ENCODE peak calls at places on chromosomes 4 and X, in four cellular contexts. W is PC-9, O is fibroblast of lung, L is left ventricle myocardium inferior. V is an unnamed sample. For H3K36me3, the result is how much of the 10 kb centered on the place peaks cover.

GRCh38 chr4:165909947-165910346 is 36.9 kb downstream of the TLL1 start:
- DNase-seq in W (no peak), O (no peak), L (no peak), V (no peak)

GRCh38 chrX:132984058-132984650 is 25.7 kb upstream of the HS6ST2 start:
- DNase-seq in W (no peak), O (no peak), L (no peak), V (no peak)

GRCh38 chr4:77156912-77157858 is at the start of gene CCNG2:
- DNase-seq in W (peak), O (peak), L (peak), V (no peak)

GRCh38 chrX:121949041-121949760 is 901.8 kb downstream of the GLUD2 start:
- DNase-seq in W (no peak), O (no peak), L (no peak), V (no peak)

GRCh38 chrX:1534321-1535168 is 2.4 kb downstream of the P2RY8 start:
- DNase-seq in W (no peak), O (no peak), L (no peak), V (no peak)

GRCh38 chr4:120082286-120082685 is 15.6 kb upstream of the MAD2L1 start:
- DNase-seq in W (no peak), O (no peak), L (no peak), V (no peak)

GRCh38 chr4:84985952-84986351 is 19.5 kb upstream of the WDFY3 start:
- DNase-seq in W (no peak), O (peak), L (no peak), V (peak)

GRCh38 chr4:42066402-42066801 is 76.1 kb downstream of the SLC30A9 start:
- DNase-seq in W (no peak), O (no peak), L (no peak), V (no peak)

GRCh38 chr4:160685729-160686128 is 1478.1 kb downstream of the FSTL5 start:
- DNase-seq in W (no peak), O (no peak), L (no peak), V (no peak)

GRCh38 chr4:118772149-118773081 is 63.5 kb downstream of the SEC24D start:
- DNase-seq in W (no peak), O (peak), L (no peak), V (peak)

GRCh38 chr4:97498875-97499274 is 644.4 kb downstream of the STPG2 start:
- DNase-seq in W (peak), O (no peak), L (no peak), V (peak)

GRCh38 chr4:337932-338758 is 531 bp downstream of the ZNF141 start:
- DNase-seq in W (no peak), O (peak), L (no peak), V (no peak)

GRCh38 chr4:2908686-2909085 is 54.5 kb downstream of the NOP14 start:
- DNase-seq in W (no peak), O (no peak), L (no peak), V (no peak)
- H3K36me3 ChIP-seq in W (under half), O (under half), L (half or more), V (under half)

GRCh38 chrX:10897768-10898167 is 213.4 kb upstream of the HCCS start:
- DNase-seq in W (no peak), O (no peak), L (no peak), V (no peak)
- H3K36me3 ChIP-seq in W (under half), O (under half), L (under half), V (under half)

GRCh38 chrX:119635799-119636198 is 29.6 kb upstream of the NKRF start:
- DNase-seq in W (no peak), O (no peak), L (no peak), V (no peak)

GRCh38 chrX:119638725-119639471 is 32.7 kb upstream of the NKRF start:
- DNase-seq in W (no peak), O (no peak), L (no peak), V (peak)

GRCh38 chrX:119636419-119636818 is 30.2 kb upstream of the NKRF start:
- DNase-seq in W (no peak), O (no peak), L (no peak), V (no peak)

GRCh38 chrX:119640621-119641020 is 34.4 kb upstream of the NKRF start:
- DNase-seq in W (no peak), O (no peak), L (no peak), V (no peak)

DNA sequence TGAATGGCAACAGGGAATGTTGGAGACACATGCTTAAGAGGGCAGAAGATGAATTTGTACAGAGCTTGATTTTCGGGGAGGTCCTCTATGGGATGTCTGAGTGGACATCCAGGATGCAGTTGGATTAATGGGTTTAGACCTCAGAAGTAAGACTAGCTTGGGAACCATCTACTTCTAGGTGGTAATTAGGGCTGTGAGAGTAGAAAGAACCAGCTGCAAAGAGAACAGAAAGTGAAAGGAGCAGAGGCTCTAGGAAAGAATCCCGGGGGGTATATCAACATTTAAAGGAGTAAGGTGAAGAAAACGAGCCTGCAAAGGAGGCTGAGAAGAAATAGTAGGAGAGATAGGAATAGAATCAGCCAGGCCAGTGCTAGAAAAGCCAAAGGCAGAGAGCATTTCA is 29.0 kb upstream of the NKRF start:
- DNase-seq in W (no peak), O (no peak), L (no peak), V (no peak)
- H3K36me3 ChIP-seq in W (under half), O (under half), L (under half), V (under half)

DNA sequence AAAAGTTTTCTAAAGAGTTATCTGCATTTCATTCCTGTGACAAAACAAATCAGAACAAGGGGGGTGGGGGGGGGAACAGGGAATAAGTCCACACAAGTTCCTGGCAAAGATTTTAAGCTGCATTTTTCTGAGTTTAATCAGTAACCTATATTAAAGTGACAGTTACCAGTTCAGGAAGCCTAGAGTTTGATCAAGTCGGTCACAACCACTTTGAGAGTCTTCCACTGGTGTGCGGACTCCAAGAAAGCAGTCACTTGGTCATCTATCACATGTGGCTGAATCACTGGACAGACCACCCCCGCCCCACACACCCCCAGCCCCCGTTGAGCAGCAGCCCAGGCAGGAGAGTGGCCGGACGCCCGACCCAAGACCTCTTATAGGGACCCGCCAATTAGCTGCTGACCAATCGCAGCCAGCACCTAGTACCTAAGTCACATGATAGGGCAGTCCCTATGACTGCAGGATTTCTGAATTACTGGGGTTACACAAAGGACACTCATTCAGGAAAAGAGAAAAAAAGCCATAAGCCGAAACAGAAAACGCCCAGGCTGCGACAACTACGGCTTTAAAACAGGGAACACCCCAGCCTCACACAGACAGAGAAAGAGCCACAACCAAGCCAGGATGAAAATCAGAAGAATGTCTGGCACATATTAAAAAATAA is 569.4 kb upstream of the DIPK2B start:
- DNase-seq in W (peak), O (peak), L (peak), V (peak)
- H3K36me3 ChIP-seq in W (under half), O (under half), L (under half), V (under half)

DNA sequence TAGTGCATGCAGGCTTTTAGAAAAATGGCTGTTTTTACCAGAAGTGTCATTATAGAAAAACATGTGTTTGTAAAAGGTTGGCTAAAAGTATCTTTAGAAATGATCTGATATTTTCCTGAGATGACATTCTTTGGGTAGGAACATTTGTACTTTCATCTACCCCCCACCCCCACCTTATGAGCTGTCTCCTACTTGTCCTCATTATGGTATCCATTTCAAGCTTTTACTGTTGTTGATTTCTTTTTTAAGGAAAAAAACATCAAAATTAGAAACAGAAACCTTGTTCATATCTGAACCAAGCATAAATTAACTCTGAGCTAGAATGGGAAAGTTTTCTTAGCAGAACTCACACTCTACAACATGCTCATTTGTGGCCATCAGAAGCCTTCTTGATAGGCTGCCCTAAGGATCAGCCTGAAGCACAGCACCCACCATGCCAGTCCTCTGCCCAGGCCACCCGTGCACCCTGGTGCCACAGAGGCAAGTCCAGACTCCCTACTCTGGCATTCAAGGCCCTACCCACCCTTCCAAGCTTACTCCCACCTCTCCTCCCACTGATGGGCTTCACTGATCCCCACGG is 49.4 kb downstream of the NSG1 start:
- DNase-seq in W (no peak), O (no peak), L (no peak), V (no peak)
- H3K36me3 ChIP-seq in W (under half), O (under half), L (half or more), V (under half)

GRCh38 chr4:128862608-128863313 is 53.3 kb downstream of the JADE1 start:
- DNase-seq in W (no peak), O (no peak), L (no peak), V (no peak)
- H3K36me3 ChIP-seq in W (under half), O (under half), L (half or more), V (under half)